ENCODE peak calls at places on chromosomes 3 and 15, in five cellular contexts. One of them, this sample, is unnamed.

GRCh38 chr3:148513066-148513671 is 184.5 kb upstream of the AGTR1 start:
- DNase-seq in activated gamma-delta T cell: no peak
- DNase-seq in AG08395: no peak
- DNase-seq in tibial artery: no peak
- DNase-seq in adrenal gland: no peak
- DNase-seq in this sample: no peak

GRCh38 chr3:21801631-21802030 is 50.6 kb upstream of the ZNF385D start:
- DNase-seq in activated gamma-delta T cell: no peak
- DNase-seq in AG08395: no peak
- DNase-seq in tibial artery: no peak
- DNase-seq in adrenal gland: no peak
- DNase-seq in this sample: no peak

GRCh38 chr3:27423463-27423862 is 54.3 kb upstream of the NEK10 start:
- DNase-seq in activated gamma-delta T cell: no peak
- DNase-seq in AG08395: peak
- DNase-seq in tibial artery: no peak
- DNase-seq in adrenal gland: no peak
- DNase-seq in this sample: no peak

GRCh38 chr15:50315814-50316630 is 39.0 kb downstream of the GABPB1 start:
- DNase-seq in activated gamma-delta T cell: no peak
- DNase-seq in AG08395: peak
- DNase-seq in tibial artery: no peak
- DNase-seq in adrenal gland: no peak
- DNase-seq in this sample: no peak

GRCh38 chr3:175212896-175213295 is 353.8 kb downstream of the NAALADL2 start:
- DNase-seq in activated gamma-delta T cell: no peak
- DNase-seq in AG08395: peak
- DNase-seq in tibial artery: no peak
- DNase-seq in adrenal gland: no peak
- DNase-seq in this sample: no peak

GRCh38 chr3:187919990-187920389 is 174.7 kb upstream of the BCL6 start:
- DNase-seq in activated gamma-delta T cell: no peak
- DNase-seq in AG08395: no peak
- DNase-seq in tibial artery: no peak
- DNase-seq in adrenal gland: no peak
- DNase-seq in this sample: no peak

GRCh38 chr3:24522155-24522579 is 27.5 kb upstream of the THRB start:
- DNase-seq in activated gamma-delta T cell: no peak
- DNase-seq in AG08395: no peak
- DNase-seq in tibial artery: no peak
- DNase-seq in adrenal gland: no peak
- DNase-seq in this sample: no peak

GRCh38 chr3:160921020-160921635 is 165.1 kb downstream of the PPM1L start:
- DNase-seq in activated gamma-delta T cell: no peak
- DNase-seq in AG08395: peak
- DNase-seq in tibial artery: no peak
- DNase-seq in adrenal gland: no peak
- DNase-seq in this sample: no peak

GRCh38 chr3:10772230-10773161 is 43.5 kb upstream of the SLC6A11 start:
- DNase-seq in activated gamma-delta T cell: no peak
- DNase-seq in AG08395: no peak
- DNase-seq in tibial artery: no peak
- DNase-seq in adrenal gland: no peak
- DNase-seq in this sample: no peak

GRCh38 chr3:195062866-195063540 is 208.0 kb downstream of the XXYLT1 start:
- DNase-seq in activated gamma-delta T cell: no peak
- DNase-seq in AG08395: no peak
- DNase-seq in tibial artery: no peak
- DNase-seq in adrenal gland: no peak
- DNase-seq in this sample: peak

GRCh38 chr3:184379375-184380209 is at the start of gene CHRD:
- DNase-seq in activated gamma-delta T cell: no peak
- DNase-seq in AG08395: no peak
- DNase-seq in tibial artery: peak
- DNase-seq in adrenal gland: no peak
- DNase-seq in this sample: no peak

GRCh38 chr15:39213385-39213840 is 367.5 kb upstream of the THBS1 start:
- DNase-seq in activated gamma-delta T cell: no peak
- DNase-seq in AG08395: no peak
- DNase-seq in tibial artery: no peak
- DNase-seq in adrenal gland: no peak
- DNase-seq in this sample: no peak

GRCh38 chr3:157078131-157078835 is 81.7 kb downstream of the CCNL1 start:
- DNase-seq in activated gamma-delta T cell: no peak
- DNase-seq in AG08395: no peak
- DNase-seq in tibial artery: no peak
- DNase-seq in adrenal gland: no peak
- DNase-seq in this sample: peak

GRCh38 chr15:98924311-98925049 is 83.1 kb downstream of the PGPEP1L start:
- DNase-seq in activated gamma-delta T cell: no peak
- DNase-seq in AG08395: no peak
- DNase-seq in tibial artery: peak
- DNase-seq in adrenal gland: no peak
- DNase-seq in this sample: no peak

GRCh38 chr3:108159865-108160264 is 62.4 kb downstream of the IFT57 start:
- DNase-seq in activated gamma-delta T cell: no peak
- DNase-seq in AG08395: peak
- DNase-seq in tibial artery: no peak
- DNase-seq in adrenal gland: no peak
- DNase-seq in this sample: no peak

GRCh38 chr3:120182613-120183524 is 88.6 kb upstream of the GSK3B start:
- DNase-seq in activated gamma-delta T cell: no peak
- DNase-seq in AG08395: peak
- DNase-seq in tibial artery: no peak
- DNase-seq in adrenal gland: no peak
- DNase-seq in this sample: no peak

GRCh38 chr3:96428097-96428496 is 386.3 kb upstream of the EPHA6 start:
- DNase-seq in activated gamma-delta T cell: no peak
- DNase-seq in AG08395: no peak
- DNase-seq in tibial artery: no peak
- DNase-seq in adrenal gland: no peak
- DNase-seq in this sample: no peak

GRCh38 chr3:112776000-112776399 is 70.7 kb downstream of the CD200R1L start:
- DNase-seq in activated gamma-delta T cell: no peak
- DNase-seq in AG08395: no peak
- DNase-seq in tibial artery: no peak
- DNase-seq in adrenal gland: no peak
- DNase-seq in this sample: no peak